ENCODE peak calls at places on chromosomes 6 and 20, in six cellular contexts. W is retina; V is stimulated activated CD4-positive, alpha-beta T cell treated with anti-CD3 and anti-CD28 coated beads, Interleukin-1b, Interleukin-23, amount 100 ng/mL, for 4 hours; X is stimulated activated naive CD4-positive, alpha-beta T cell; F is neuronal stem cell; B is GM12865. N is an unnamed sample.

GRCh38 chr20:45372646-45373352 is 5.3 kb downstream of the TP53TG5 start:
- DNase-seq in V (no peak), B (no peak), X (no peak), F (no peak), W (no peak), N (no peak)

GRCh38 chr20:37914672-37915433 is 11.9 kb downstream of the VSTM2L start:
- DNase-seq in B (peak), F (peak), W (peak), X (no peak), V (no peak), N (peak)

GRCh38 chr6:136987526-136987925 is 57.2 kb downstream of the IL20RA start:
- DNase-seq in B (no peak), X (no peak), W (no peak), V (no peak), F (no peak), N (no peak)

GRCh38 chr6:168050861-168051586 is 28.0 kb downstream of the FRMD1 start:
- DNase-seq in V (no peak), B (no peak), X (no peak), F (no peak), W (no peak), N (no peak)

GRCh38 chr20:2918096-2919049 is 45.1 kb downstream of the PTPRA start:
- DNase-seq in V (no peak), B (no peak), X (no peak), W (no peak), F (no peak), N (no peak)

GRCh38 chr20:38674178-38675133 is 49.8 kb upstream of the SLC32A1 start:
- DNase-seq in W (peak), X (peak), V (peak), F (peak), B (peak), N (peak)

GRCh38 chr6:139605350-139605749 is 230.9 kb upstream of the CITED2 start:
- DNase-seq in V (no peak), F (no peak), B (no peak), X (no peak), W (no peak), N (no peak)

GRCh38 chr6:119978274-119978889 is 628.8 kb upstream of the MAN1A1 start:
- DNase-seq in X (no peak), V (no peak), F (no peak), W (no peak), B (peak), N (no peak)

GRCh38 chr6:56475736-56476457 is 166.8 kb downstream of the DST start:
- DNase-seq in X (no peak), W (no peak), V (no peak), B (no peak), F (no peak), N (no peak)

GRCh38 chr6:84921891-84922290 is 157.5 kb upstream of the TBX18 start:
- DNase-seq in V (no peak), B (no peak), W (no peak), X (no peak), F (no peak), N (no peak)

GRCh38 chr6:168385380-168385779 is 55.6 kb upstream of the SMOC2 start:
- DNase-seq in V (no peak), F (no peak), X (no peak), W (no peak), B (no peak), N (no peak)

GRCh38 chr6:19803331-19804330 is 33.5 kb upstream of the ID4 start:
- DNase-seq in V (no peak), F (no peak), B (no peak), W (peak), X (no peak), N (no peak)

GRCh38 chr6:11552390-11552789 is 14.8 kb downstream of the TMEM170B start:
- DNase-seq in W (no peak), B (no peak), F (no peak), X (no peak), V (no peak), N (no peak)

GRCh38 chr6:160379464-160379863 is 31.3 kb downstream of the SLC22A3 start:
- DNase-seq in B (no peak), V (no peak), W (no peak), F (no peak), X (no peak), N (no peak)

GRCh38 chr6:152348116-152348515 is 289.0 kb downstream of the SYNE1 start:
- DNase-seq in B (no peak), V (no peak), W (no peak), F (no peak), X (no peak), N (no peak)

GRCh38 chr6:89734526-89734925 is 85.1 kb downstream of the MDN1 start:
- DNase-seq in V (no peak), X (no peak), W (no peak), B (no peak), F (no peak), N (no peak)

GRCh38 chr6:103872683-103873082 is 987.0 kb downstream of the HACE1 start:
- DNase-seq in B (no peak), V (no peak), X (no peak), F (peak), W (peak), N (no peak)

GRCh38 chr6:106496791-106497190 is 132.5 kb downstream of the RTN4IP1 start:
- DNase-seq in B (no peak), V (no peak), X (no peak), F (no peak), W (no peak), N (no peak)

GRCh38 chr6:43369174-43370002 is at the start of gene ZNF318:
- DNase-seq in F (peak), W (peak), X (peak), B (peak), V (peak), N (peak)

GRCh38 chr20:1685304-1686052 is 27.9 kb upstream of the SIRPG start:
- DNase-seq in X (no peak), V (no peak), W (no peak), B (no peak), F (no peak), N (no peak)

GRCh38 chr6:24522090-24522820 is 27.5 kb downstream of the ALDH5A1 start:
- DNase-seq in F (no peak), V (no peak), X (no peak), B (peak), W (no peak), N (no peak)

GRCh38 chr6:22551280-22551679 is 18.1 kb upstream of the HDGFL1 start:
- DNase-seq in V (no peak), X (no peak), W (no peak), B (no peak), F (no peak), N (no peak)